ENCODE peak calls at places on chromosome 5, in four cellular contexts. J, G, B and Q are unnamed samples.

GRCh38 chr5:142600611-142601360 is 85.1 kb downstream of the FGF1 start:
- DNase-seq in B (peak; percentile 44), J (no peak), G (no peak), Q (peak; percentile 83)

GRCh38 chr5:174645677-174646076 is 78.7 kb upstream of the MSX2 start:
- DNase-seq in B (no peak), J (no peak), G (no peak), Q (no peak)

GRCh38 chr5:135705230-135705631 is 126.4 kb upstream of the CXCL14 start:
- DNase-seq in G (no peak), B (peak; percentile 56), J (no peak), Q (no peak)

GRCh38 chr5:145130996-145131395 is 704.1 kb downstream of the PRELID2 start:
- DNase-seq in J (no peak), G (no peak), B (peak; percentile 54), Q (no peak)

GRCh38 chr5:50717615-50718014 is 51.2 kb downstream of the PARP8 start:
- DNase-seq in G (peak; percentile 76), J (no peak), B (no peak), Q (no peak)

GRCh38 chr5:140602165-140602564 is 30.8 kb downstream of the CD14 start:
- DNase-seq in G (no peak), B (peak; percentile 1), J (no peak), Q (no peak)

GRCh38 chr5:3862906-3863305 is 267.3 kb downstream of the IRX1 start:
- DNase-seq in G (no peak), J (no peak), B (no peak), Q (no peak)

GRCh38 chr5:38845555-38846378 is at the start of gene OSMR:
- DNase-seq in G (peak; percentile 94), J (peak; percentile 37), B (peak; percentile 94), Q (peak; percentile 97)

GRCh38 chr5:179371681-179372675 is 26.7 kb upstream of the ADAMTS2 start:
- DNase-seq in G (no peak), B (no peak), J (no peak), Q (no peak)

GRCh38 chr5:5702934-5703333 is 280.5 kb downstream of the ICE1 start:
- DNase-seq in J (no peak), B (no peak), G (no peak), Q (no peak)

GRCh38 chr5:73485715-73486114 is 12.5 kb upstream of the BTF3 start:
- DNase-seq in B (no peak), J (no peak), G (no peak), Q (no peak)

GRCh38 chr5:69105996-69106906 is 12.4 kb downstream of the SLC30A5 start:
- DNase-seq in B (no peak), G (no peak), J (no peak), Q (no peak)

GRCh38 chr5:143812085-143812705 is at the start of gene HMHB1:
- DNase-seq in G (no peak), J (no peak), B (peak; percentile 22), Q (no peak)

GRCh38 chr5:101045689-101046088 is 142.6 kb upstream of the ST8SIA4 start:
- DNase-seq in B (peak; percentile 9), J (no peak), G (no peak), Q (no peak)

GRCh38 chr5:122500245-122501086 is 188.4 kb downstream of the SNCAIP start:
- DNase-seq in B (peak; percentile 58), G (peak; percentile 47), J (no peak), Q (peak; percentile 55)

GRCh38 chr5:66994790-66995189 is 201.8 kb downstream of the CD180 start:
- DNase-seq in B (no peak), G (no peak), J (no peak), Q (no peak)

GRCh38 chr5:118042076-118042475 is 946.3 kb downstream of the DTWD2 start:
- DNase-seq in J (no peak), B (no peak), G (no peak), Q (no peak)